ENCODE peak calls at places on chromosomes 4 and X, in seven cellular contexts. Q is ovary, D is A549, T is body of pancreas, M is A673, I is astrocyte, B is iPS DF 6.9. X is an unnamed sample. For H3K4me1, the result is how much of the 10 kb centered on the place peaks cover.

GRCh38 chr4:173009129-173009823 is 159.3 kb upstream of the GALNT7 start:
- DNase-seq in Q (no peak), D (no peak), T (no peak), M (peak), I (peak), B (no peak), X (no peak)

GRCh38 chrX:119583431-119584059 is 9.2 kb downstream of the UBE2A start:
- DNase-seq in Q (no peak), D (no peak), T (no peak), M (no peak), I (no peak), B (no peak), X (no peak)

GRCh38 chr4:20580907-20581306 is 119.4 kb upstream of the PACRGL start:
- DNase-seq in Q (no peak), D (no peak), T (no peak), M (no peak), I (no peak), B (no peak), X (no peak)

GRCh38 chrX:120316587-120317283 is 5.5 kb upstream of the TMEM255A start:
- DNase-seq in Q (no peak), D (no peak), T (no peak), M (no peak), I (peak), B (no peak), X (peak)

GRCh38 chrX:114932550-114932949 is 84.9 kb downstream of the IL13RA2 start:
- DNase-seq in Q (no peak), D (no peak), T (no peak), M (no peak), I (no peak), B (no peak), X (no peak)

GRCh38 chrX:8730812-8731578 is 942 bp downstream of the ANOS1 start:
- DNase-seq in Q (no peak), D (no peak), T (no peak), M (peak), I (no peak), B (no peak), X (peak)

GRCh38 chr4:177480796-177481195 is 38.6 kb upstream of the AGA start:
- DNase-seq in Q (no peak), D (no peak), T (no peak), M (peak), I (peak), B (no peak), X (peak)

GRCh38 chr4:70892086-70892769 is 9.9 kb upstream of the MOB1B start:
- DNase-seq in Q (no peak), D (no peak), T (no peak), M (peak), I (no peak), B (no peak), X (no peak)

GRCh38 chr4:109702950-109703663 is at the start of gene CASP6:
- DNase-seq in Q (peak), D (peak), T (peak), M (peak), I (peak), B (peak), X (peak)

GRCh38 chr4:6105311-6105911 is 87.2 kb upstream of the C4orf50 start:
- DNase-seq in Q (no peak), D (no peak), T (no peak), M (no peak), I (no peak), B (no peak), X (no peak)

GRCh38 chr4:158020175-158020574 is 152.7 kb downstream of the GASK1B start:
- DNase-seq in Q (peak), D (peak), T (no peak), M (peak), I (peak), B (no peak), X (peak)

GRCh38 chr4:28702571-28702970 is 1841.9 kb downstream of the STIM2 start:
- DNase-seq in Q (no peak), D (no peak), T (no peak), M (peak), I (no peak), B (no peak), X (no peak)

GRCh38 chr4:183200453-183200852 is 101.4 kb downstream of the WWC2 start:
- DNase-seq in Q (peak), D (no peak), T (peak), M (peak), I (peak), B (no peak), X (peak)

GRCh38 chrX:19889582-19890342 is 2.4 kb upstream of the SH3KBP1 start:
- DNase-seq in Q (peak), D (peak), T (no peak), M (peak), I (peak), B (no peak), X (peak)

GRCh38 chr4:148539387-148539786 is 97.2 kb upstream of the NR3C2 start:
- DNase-seq in Q (no peak), D (no peak), T (no peak), M (no peak), I (no peak), B (no peak), X (no peak)

GRCh38 chr4:138392751-138393308 is 150.7 kb upstream of the SLC7A11 start:
- DNase-seq in Q (no peak), D (no peak), T (no peak), M (no peak), I (no peak), B (no peak), X (no peak)

GRCh38 chr4:48668254-48669017 is 111.6 kb downstream of the FRYL start:
- DNase-seq in Q (no peak), D (no peak), T (no peak), M (no peak), I (no peak), B (no peak), X (peak)

GRCh38 chr4:73341454-73341853 is 62.6 kb upstream of the ALB start:
- DNase-seq in Q (peak), D (peak), T (peak), M (peak), I (peak), B (peak), X (peak)

GRCh38 chr4:168924648-168925047 is 85.4 kb downstream of the CBR4 start:
- DNase-seq in Q (no peak), D (no peak), T (no peak), M (no peak), I (no peak), B (no peak), X (no peak)

DNA sequence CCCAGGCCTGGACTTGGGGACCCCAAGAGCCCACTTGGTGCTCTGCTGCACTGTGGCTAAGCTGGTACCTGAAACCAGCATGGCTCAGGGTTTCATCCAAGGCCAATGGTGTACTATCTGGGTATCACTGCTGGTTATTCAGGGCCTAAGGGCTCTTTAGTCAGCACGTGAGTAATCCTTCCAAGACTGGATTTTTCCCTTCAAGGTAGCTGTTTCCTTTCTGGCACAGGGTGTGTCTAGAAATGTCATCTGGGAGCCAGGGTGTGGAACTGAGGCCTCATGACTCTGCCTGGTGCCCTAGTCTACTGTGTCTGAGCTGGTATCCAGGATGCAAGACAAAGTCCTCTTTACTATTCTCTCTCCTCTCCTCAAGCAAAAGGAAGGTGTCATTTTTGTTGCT is 99.0 kb upstream of the QRFPR start:
- DNase-seq in Q (no peak), D (no peak), T (no peak), M (no peak), I (no peak), B (no peak), X (peak)
- H3K27ac ChIP-seq in Q (no peak), D (no peak), T (no peak), M (no peak), I (no peak), B (no peak), X (peak)

GRCh38 chr4:57080781-57081650 is 29.2 kb downstream of the IGFBP7 start:
- DNase-seq in Q (no peak), D (no peak), T (no peak), M (no peak), I (peak), B (no peak), X (peak)
- H3K4me1 ChIP-seq in Q (under half), D (half or more), T (under half), M (under half), I (half or more), B (under half), X (half or more)

GRCh38 chr4:108622022-108622421 is 1.6 kb downstream of the RPL34 start:
- DNase-seq in Q (no peak), D (no peak), T (no peak), M (no peak), I (no peak), B (no peak), X (no peak)

GRCh38 chr4:108622828-108623227 is 2.5 kb downstream of the RPL34 start:
- DNase-seq in Q (no peak), D (no peak), T (no peak), M (no peak), I (no peak), B (no peak), X (no peak)

GRCh38 chr4:108620101-108620932 is at the start of gene RPL34:
- DNase-seq in Q (peak), D (peak), T (peak), M (peak), I (peak), B (peak), X (peak)

GRCh38 chr4:108620933-108621905 is 843 bp downstream of the RPL34 start:
- DNase-seq in Q (no peak), D (no peak), T (no peak), M (no peak), I (peak), B (no peak), X (no peak)

DNA sequence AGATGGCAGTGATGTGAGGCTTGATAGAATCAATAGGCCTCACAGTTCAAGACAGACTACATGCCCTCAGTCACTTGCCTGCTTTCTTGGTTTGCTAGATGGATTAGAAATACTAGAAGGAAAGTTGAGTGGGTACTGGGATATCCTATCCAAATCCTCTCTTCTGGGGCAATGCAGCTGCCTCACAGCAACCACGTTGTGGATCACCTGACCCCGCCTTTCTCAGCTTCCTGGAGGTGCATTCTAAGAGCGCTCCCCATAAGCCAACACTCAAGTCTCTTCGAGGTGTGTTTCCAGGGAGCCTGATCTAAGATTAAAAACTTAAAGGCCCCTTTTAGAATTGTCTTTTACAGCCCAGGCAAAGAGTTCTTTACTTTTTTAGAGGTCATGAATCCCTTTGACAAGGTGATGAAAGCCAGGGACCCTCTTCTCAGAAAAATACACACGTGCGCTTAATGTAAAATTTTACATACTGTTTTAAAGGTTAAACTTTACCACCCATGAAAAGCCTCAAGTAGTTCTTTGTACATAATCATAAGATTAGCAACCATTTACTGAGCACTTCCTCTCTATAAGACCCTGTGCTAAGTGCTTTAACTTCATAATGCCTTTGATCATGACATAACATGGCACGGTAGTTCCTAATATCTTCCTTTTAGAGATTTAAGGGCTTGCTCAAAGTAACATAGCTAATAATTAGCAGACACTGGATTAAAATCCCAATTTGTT is 840 bp upstream of the RPL34 start:
- DNase-seq in Q (no peak), D (no peak), T (no peak), M (no peak), I (no peak), B (no peak), X (no peak)
- H3K27ac ChIP-seq in Q (no peak), D (peak), T (peak), M (peak), I (peak), B (no peak), X (no peak)

GRCh38 chrX:133699023-133699728 is 283.9 kb upstream of the GPC4 start:
- DNase-seq in Q (no peak), D (no peak), T (no peak), M (no peak), I (no peak), B (no peak), X (no peak)
- H3K4me1 ChIP-seq in Q (under half), D (under half), T (under half), M (under half), I (under half), B (under half), X (under half)

DNA sequence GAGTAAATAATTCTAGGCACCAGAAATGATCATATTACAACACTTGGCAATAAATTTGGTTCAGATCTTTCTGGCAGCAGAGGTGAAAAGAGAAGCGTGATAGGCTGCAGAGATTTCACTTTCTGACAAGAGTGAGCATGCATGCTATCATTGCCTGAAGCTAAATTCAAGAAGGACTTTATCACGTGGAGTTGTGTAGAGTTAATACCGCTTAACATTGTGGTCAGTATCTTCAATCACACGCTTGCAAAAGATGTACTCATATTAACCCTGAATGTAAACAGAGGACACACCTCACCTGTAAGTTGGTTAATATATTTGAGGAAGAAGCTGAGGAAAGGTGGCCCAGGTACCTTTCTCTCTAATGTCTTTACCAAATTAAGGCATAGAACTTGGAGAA is 31.4 kb upstream of the RBPJ start:
- DNase-seq in Q (no peak), D (no peak), T (no peak), M (no peak), I (no peak), B (no peak), X (peak)
- H3K27ac ChIP-seq in Q (no peak), D (no peak), T (no peak), M (no peak), I (no peak), B (no peak), X (no peak)

GRCh38 chrX:45758319-45758718 is 557.6 kb upstream of the DIPK2B start:
- DNase-seq in Q (no peak), D (no peak), T (no peak), M (no peak), I (peak), B (no peak), X (no peak)

GRCh38 chrX:45758738-45759397 is 558.2 kb upstream of the DIPK2B start:
- DNase-seq in Q (no peak), D (no peak), T (no peak), M (no peak), I (peak), B (no peak), X (no peak)

GRCh38 chrX:45756562-45756961 is 555.9 kb upstream of the DIPK2B start:
- DNase-seq in Q (no peak), D (no peak), T (no peak), M (peak), I (peak), B (no peak), X (no peak)

GRCh38 chrX:45757272-45757671 is 556.6 kb upstream of the DIPK2B start:
- DNase-seq in Q (no peak), D (no peak), T (no peak), M (no peak), I (no peak), B (no peak), X (no peak)

GRCh38 chrX:45755719-45756118 is 555.0 kb upstream of the DIPK2B start:
- DNase-seq in Q (no peak), D (no peak), T (no peak), M (no peak), I (no peak), B (no peak), X (no peak)
- H3K4me1 ChIP-seq in Q (under half), D (half or more), T (under half), M (under half), I (half or more), B (under half), X (half or more)